ENCODE peak calls at places on chromosomes 2 and 18, in eight cellular contexts. Q, V, J, E, L, Y, K and Z are unnamed samples.

GRCh38 chr18:78408623-78409022 is 571.0 kb upstream of the SALL3 start:
- DNase-seq in V (no peak), Q (no peak), K (no peak), J (no peak), E (no peak), L (no peak), Y (no peak), Z (no peak)

GRCh38 chr2:71670430-71670795 is 217.1 kb downstream of the DYSF start:
- DNase-seq in E (no peak), L (no peak), Q (no peak), J (no peak), V (no peak), K (no peak), Y (no peak), Z (peak)

GRCh38 chr2:235045336-235045972 is 93.6 kb downstream of the SH3BP4 start:
- DNase-seq in Y (no peak), J (no peak), L (no peak), V (no peak), K (no peak), Q (no peak), E (no peak), Z (no peak)

GRCh38 chr2:239500915-239501630 is 100.3 kb upstream of the HDAC4 start:
- DNase-seq in K (no peak), J (no peak), V (no peak), Q (no peak), Y (peak), L (no peak), E (no peak), Z (no peak)

GRCh38 chr2:27980242-27980641 is 89.7 kb downstream of the BABAM2 start:
- DNase-seq in Y (no peak), K (no peak), L (peak), J (no peak), E (no peak), V (no peak), Q (no peak), Z (no peak)

GRCh38 chr2:98705333-98705617 is 25.7 kb downstream of the MGAT4A start:
- DNase-seq in E (no peak), J (no peak), V (no peak), Q (no peak), Y (no peak), K (no peak), L (no peak), Z (no peak)

GRCh38 chr2:79860233-79861058 is 347.6 kb downstream of the CTNNA2 start:
- DNase-seq in K (peak), V (peak), J (peak), Q (peak), Y (peak), L (no peak), E (no peak), Z (peak)

GRCh38 chr2:203177361-203177760 is 61.5 kb upstream of the CYP20A1 start:
- DNase-seq in V (no peak), Q (no peak), E (no peak), J (no peak), Y (no peak), K (no peak), L (no peak), Z (no peak)

GRCh38 chr18:56067216-56067611 is 479.2 kb upstream of the TCF4 start:
- DNase-seq in K (no peak), Q (no peak), L (no peak), V (no peak), J (no peak), Y (no peak), E (no peak), Z (peak)

GRCh38 chr2:167212054-167212648 is 323.9 kb downstream of the XIRP2 start:
- DNase-seq in J (peak), Q (peak), E (peak), L (peak), Y (peak), K (peak), V (peak), Z (peak)

GRCh38 chr2:221501210-221501882 is 70.8 kb downstream of the EPHA4 start:
- DNase-seq in K (no peak), V (no peak), Y (no peak), J (no peak), Q (no peak), E (no peak), L (no peak), Z (no peak)

GRCh38 chr2:113755690-113756063 is 765 bp downstream of the SLC35F5 start:
- DNase-seq in Q (peak), Y (peak), L (no peak), J (peak), E (no peak), V (peak), K (peak), Z (peak)

GRCh38 chr2:113756088-113757058 is at the start of gene SLC35F5:
- DNase-seq in K (peak), Q (peak), J (peak), V (peak), L (peak), Y (peak), E (no peak), Z (peak)

GRCh38 chr2:113757059-113757657 is 716 bp upstream of the SLC35F5 start:
- DNase-seq in Q (peak), K (peak), L (no peak), E (no peak), J (no peak), V (peak), Y (peak), Z (no peak)

GRCh38 chr2:113762377-113763118 is 6.1 kb upstream of the SLC35F5 start:
- DNase-seq in J (no peak), Y (no peak), K (peak), Q (no peak), V (no peak), E (no peak), L (no peak), Z (no peak)

DNA sequence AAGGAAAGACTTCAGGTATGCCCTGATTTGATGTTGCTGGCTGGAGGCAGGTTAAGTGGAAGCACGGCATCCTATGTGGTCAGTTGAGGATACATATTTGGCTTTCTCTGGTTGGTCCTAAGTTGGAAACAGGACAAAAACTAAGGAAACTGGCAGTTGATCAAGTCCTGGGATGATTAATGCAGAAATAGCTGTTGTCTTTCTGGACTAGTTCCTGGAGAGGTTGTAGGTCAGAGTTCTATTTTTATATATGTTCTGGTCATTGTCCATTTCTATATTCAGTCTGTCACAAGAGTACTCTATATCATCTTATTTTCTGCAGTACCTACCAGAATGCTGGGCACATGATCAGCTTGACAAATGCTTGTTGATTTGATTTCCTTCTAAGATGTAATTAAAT is 4.0 kb upstream of the SLC35F5 start:
- DNase-seq in V (no peak), E (no peak), J (no peak), K (no peak), Y (no peak), L (no peak), Q (no peak), Z (no peak)
- TF ChIP-seq REST in V (no peak), E (no peak), J (no peak), K (no peak), Y (no peak), L (no peak), Q (no peak), Z (no peak)

DNA sequence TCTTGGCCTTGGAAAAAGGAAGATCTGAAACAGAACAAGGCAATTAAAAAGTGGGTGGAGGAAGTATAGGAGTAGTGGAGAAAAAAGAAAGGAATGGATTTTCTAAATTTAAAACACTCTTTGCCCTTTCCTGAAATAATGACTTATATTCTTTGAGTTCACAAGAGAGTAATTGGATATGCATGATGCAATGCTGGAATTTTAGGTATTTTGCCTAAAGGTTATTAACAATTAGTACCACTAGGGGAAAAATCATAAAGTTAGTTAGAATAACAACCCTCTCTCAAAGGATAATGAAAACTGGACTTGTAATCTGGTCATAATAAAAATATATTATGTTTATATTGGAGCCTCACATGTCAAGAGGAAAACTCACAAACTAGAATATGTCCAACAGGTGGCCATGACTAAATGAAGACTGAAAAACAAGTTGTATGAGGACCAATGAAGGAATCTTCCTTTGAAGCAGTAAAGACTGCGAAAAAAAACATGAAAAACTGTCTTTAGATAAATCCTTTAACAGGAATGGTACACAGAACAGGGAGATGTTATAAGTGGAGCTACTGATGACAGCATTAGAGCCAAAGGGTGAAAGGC is 281.8 kb downstream of the NCKAP5 start:
- DNase-seq in L (no peak), Q (no peak), K (no peak), V (no peak), J (no peak), Y (no peak), E (no peak), Z (no peak)
- TF ChIP-seq CTCF in L (no peak), Q (no peak), K (no peak), V (no peak), J (no peak), Y (no peak), E (no peak), Z (no peak)

GRCh38 chr18:57784034-57784815 is 18.9 kb downstream of the ATP8B1 start:
- DNase-seq in K (no peak), V (no peak), Y (peak), J (no peak), E (no peak), L (no peak), Q (peak), Z (no peak)

GRCh38 chr18:57776767-57777166 is 26.3 kb downstream of the ATP8B1 start:
- DNase-seq in L (no peak), K (no peak), V (peak), Q (no peak), J (no peak), E (no peak), Y (no peak), Z (no peak)

GRCh38 chr18:57776354-57776753 is 26.8 kb downstream of the ATP8B1 start:
- DNase-seq in K (no peak), Q (no peak), J (no peak), E (no peak), L (no peak), Y (no peak), V (peak), Z (no peak)

GRCh38 chr18:57781128-57781463 is 22.0 kb downstream of the ATP8B1 start:
- DNase-seq in Y (no peak), Q (no peak), K (no peak), V (no peak), E (no peak), J (no peak), L (no peak), Z (no peak)

GRCh38 chr18:57780318-57781127 is 22.6 kb downstream of the ATP8B1 start:
- DNase-seq in Q (no peak), K (no peak), V (peak), L (no peak), J (peak), Y (no peak), E (no peak), Z (no peak)
- TF ChIP-seq REST in Q (no peak), K (no peak), V (no peak), L (no peak), J (no peak), Y (no peak), E (no peak), Z (no peak)

DNA sequence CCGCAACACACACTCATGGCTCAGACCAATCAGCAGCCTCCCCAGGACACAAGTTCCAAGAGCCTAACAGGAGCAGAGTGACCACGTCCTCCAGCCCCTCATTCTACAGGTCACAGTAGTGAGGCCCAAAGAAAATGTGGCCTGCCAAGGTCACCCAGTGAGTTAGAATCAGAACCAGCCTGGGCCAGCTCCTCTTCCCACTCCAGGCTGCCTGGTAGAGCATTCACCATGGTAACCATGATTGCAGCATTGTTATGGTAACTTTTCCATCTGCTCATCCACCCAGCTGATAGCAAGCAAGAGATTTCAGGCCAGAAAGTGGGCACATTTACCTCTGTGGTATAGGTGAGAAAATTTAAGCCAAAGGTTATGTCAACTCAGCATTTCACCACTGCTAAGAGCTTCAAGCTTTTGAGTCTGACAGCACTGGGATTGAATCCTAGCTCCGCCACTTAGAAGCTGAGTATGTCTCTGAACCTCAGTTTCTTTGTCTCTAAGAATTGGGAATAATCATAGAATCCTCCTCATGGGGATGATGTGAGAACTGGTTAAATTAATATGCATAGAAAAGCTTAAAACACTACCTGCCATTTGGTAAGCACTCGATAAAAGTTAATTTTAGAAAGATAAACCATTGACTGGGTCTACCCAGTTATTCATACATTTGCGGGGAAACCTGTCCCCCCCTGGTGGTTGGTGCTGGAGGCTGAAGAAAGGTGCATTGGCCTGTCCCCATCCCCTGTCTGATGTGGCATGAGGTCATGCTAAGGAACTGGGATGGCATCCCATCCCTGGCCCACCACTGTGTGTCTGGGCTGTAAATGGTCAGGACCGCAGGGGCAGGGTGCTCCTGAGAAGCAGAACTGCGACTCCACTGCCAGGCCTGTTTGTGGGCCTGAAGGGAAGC is 181.5 kb downstream of the KLHL29 start:
- DNase-seq in Y (peak), K (peak), E (no peak), L (no peak), J (peak), Q (peak), V (peak), Z (peak)
- TF ChIP-seq CTCF in Y (peak), K (peak), E (no peak), L (peak), J (peak), Q (peak), V (peak), Z (peak)